ENCODE peak calls at places on chromosome 20, in seven cellular contexts. C is left lung, N is heart left ventricle, B is GM12878, R is heart right ventricle, I is stomach, A is tibial artery. F is an unnamed sample.

GRCh38 chr20:58127731-58128130 is 100.7 kb downstream of the ANKRD60 start:
- DNase-seq in C (no peak), N (no peak), B (no peak), R (no peak), I (no peak), A (peak; percentile 63), F (peak; percentile 70)

GRCh38 chr20:57868310-57868709 is 158.5 kb upstream of the PMEPA1 start:
- DNase-seq in C (no peak), N (no peak), B (no peak), R (no peak), I (no peak), A (no peak), F (no peak)

GRCh38 chr20:25030649-25031026 is 27.3 kb downstream of the ACSS1 start:
- DNase-seq in C (peak; percentile 45), N (peak; percentile 47), B (no peak), R (no peak), I (no peak), A (no peak), F (no peak)

GRCh38 chr20:20519269-20519668 is 151.4 kb downstream of the INSM1 start:
- DNase-seq in C (no peak), N (no peak), B (no peak), R (no peak), I (no peak), A (no peak), F (no peak)

GRCh38 chr20:4820833-4821518 is 99.3 kb downstream of the PRND start:
- DNase-seq in C (no peak), N (no peak), B (no peak), R (no peak), I (no peak), A (peak; percentile 63), F (no peak)

GRCh38 chr20:24362080-24362479 is 107.3 kb upstream of the SYNDIG1 start:
- DNase-seq in C (no peak), N (no peak), B (no peak), R (no peak), I (no peak), A (no peak), F (no peak)

GRCh38 chr20:63966944-63967322 is 2.8 kb downstream of the ZNF512B start:
- DNase-seq in C (peak; percentile 54), N (peak; percentile 51), B (no peak), R (no peak), I (no peak), A (no peak), F (no peak)

GRCh38 chr20:4067600-4068261 is 52.4 kb upstream of the RNF24 start:
- DNase-seq in C (no peak), N (no peak), B (no peak), R (no peak), I (no peak), A (peak; percentile 74), F (no peak)

GRCh38 chr20:50336631-50337030 is 146.0 kb downstream of the CEBPB start:
- DNase-seq in C (no peak), N (no peak), B (no peak), R (no peak), I (no peak), A (no peak), F (no peak)

GRCh38 chr20:63830821-63831593 is at the start of gene ZBTB46:
- DNase-seq in C (peak; percentile 88), N (peak; percentile 82), B (no peak), R (peak; percentile 76), I (peak; percentile 62), A (no peak), F (no peak)

DNA sequence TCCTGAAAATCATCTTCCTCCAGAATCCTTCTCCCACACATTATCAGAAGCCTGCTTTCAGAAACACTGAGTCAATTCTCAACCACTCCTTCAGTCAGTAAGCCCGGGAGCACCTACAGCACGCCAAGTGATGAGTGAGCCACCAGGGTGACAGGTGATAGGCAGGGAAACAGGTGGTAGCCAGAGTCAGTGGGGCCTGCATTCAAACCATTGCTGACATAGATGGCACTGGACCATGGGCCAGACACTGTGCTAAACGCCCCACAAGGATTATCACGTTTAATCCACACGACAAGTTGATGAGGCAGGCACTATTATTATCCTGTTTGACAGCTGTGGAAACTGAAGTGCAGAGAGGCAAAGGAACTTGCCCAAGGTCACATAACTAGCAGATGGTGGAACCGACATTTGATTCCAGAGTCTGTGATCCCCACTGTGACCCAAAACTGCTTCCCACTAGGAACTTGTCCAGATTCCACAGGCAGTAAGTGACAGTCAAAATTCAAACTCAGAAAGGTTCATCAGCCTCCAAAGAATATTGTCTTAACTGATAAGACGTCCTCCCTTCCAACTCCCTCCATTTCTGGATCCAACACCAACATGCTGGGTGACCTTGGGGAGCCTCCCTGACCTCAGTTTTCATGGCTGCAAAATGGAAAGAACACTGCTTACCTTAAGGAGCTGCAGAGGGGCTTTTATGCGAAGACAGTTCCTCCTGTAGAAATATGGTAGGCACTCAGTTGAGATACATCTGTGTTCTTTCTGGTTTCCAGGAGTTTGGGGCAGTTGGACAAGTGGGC is 23.9 kb upstream of the TOP1 start:
- DNase-seq in C (no peak), N (no peak), B (no peak), R (no peak), I (peak; percentile 39), A (peak; percentile 48), F (no peak)
- H3K4me1 ChIP-seq in C (peaks cover 74% of the 10 kb centered on the region), N (no peaks in the 10 kb centered on the region), B (peaks cover 33% of the 10 kb centered on the region), R (peaks cover 39% of the 10 kb centered on the region), I (peaks cover 48% of the 10 kb centered on the region), A (no peaks in the 10 kb centered on the region), F (peaks cover 11% of the 10 kb centered on the region)

GRCh38 chr20:61739832-61740118 is 325.9 kb downstream of the TAF4 start:
- DNase-seq in C (no peak), N (no peak), B (no peak), R (no peak), I (no peak), A (no peak), F (no peak)

GRCh38 chr20:61737812-61738443 is 327.8 kb downstream of the TAF4 start:
- DNase-seq in C (no peak), N (peak; percentile 3), B (no peak), R (no peak), I (no peak), A (no peak), F (no peak)

GRCh38 chr20:61738601-61739069 is 327.0 kb downstream of the TAF4 start:
- DNase-seq in C (no peak), N (no peak), B (no peak), R (no peak), I (no peak), A (no peak), F (no peak)

GRCh38 chr20:61737346-61737745 is 328.3 kb downstream of the TAF4 start:
- DNase-seq in C (no peak), N (no peak), B (no peak), R (no peak), I (no peak), A (no peak), F (no peak)

GRCh38 chr20:61739086-61739831 is 326.4 kb downstream of the TAF4 start:
- DNase-seq in C (no peak), N (no peak), B (no peak), R (no peak), I (no peak), A (no peak), F (no peak)
- H3K27me3 ChIP-seq in C (no peaks in the 10 kb centered on the region), N (no peaks in the 10 kb centered on the region), B (no peaks in the 10 kb centered on the region), R (peaks cover 38% of the 10 kb centered on the region), I (no peaks in the 10 kb centered on the region), A (no peaks in the 10 kb centered on the region), F (no peaks in the 10 kb centered on the region)

GRCh38 chr20:49030954-49031619 is 15.0 kb upstream of the CSE1L start:
- DNase-seq in C (no peak), N (no peak), B (no peak), R (no peak), I (no peak), A (no peak), F (no peak)

GRCh38 chr20:49029203-49029602 is 16.9 kb upstream of the CSE1L start:
- DNase-seq in C (no peak), N (no peak), B (no peak), R (no peak), I (no peak), A (no peak), F (no peak)

GRCh38 chr20:49028684-49029083 is 17.4 kb upstream of the CSE1L start:
- DNase-seq in C (no peak), N (no peak), B (no peak), R (no peak), I (no peak), A (no peak), F (no peak)

GRCh38 chr20:49034070-49034732 is 11.9 kb upstream of the CSE1L start:
- DNase-seq in C (no peak), N (no peak), B (no peak), R (no peak), I (no peak), A (no peak), F (no peak)

GRCh38 chr20:49032455-49032854 is 13.7 kb upstream of the CSE1L start:
- DNase-seq in C (no peak), N (no peak), B (no peak), R (no peak), I (no peak), A (no peak), F (no peak)
- TF ChIP-seq CTCF in C (no peak), N (no peak), B (no peak), R (no peak), I (no peak), A (no peak), F (no peak)

GRCh38 chr20:59242714-59243626 is 57.4 kb upstream of the EDN3 start:
- DNase-seq in C (no peak), N (no peak), B (no peak), R (no peak), I (no peak), A (no peak), F (no peak)
- H3K4me1 ChIP-seq in C (peaks cover 6% of the 10 kb centered on the region), N (no peaks in the 10 kb centered on the region), B (no peaks in the 10 kb centered on the region), R (no peaks in the 10 kb centered on the region), I (no peaks in the 10 kb centered on the region), A (no peaks in the 10 kb centered on the region), F (no peaks in the 10 kb centered on the region)

F was measured in ascending aorta.